ENCODE peak calls at places on chromosome 21, in eight cellular contexts. One of them, this sample, is unnamed.

GRCh38 chr21:22409571-22409970 is 1411.4 kb downstream of the NCAM2 start:
- DNase-seq in EH: no peak
- DNase-seq in psoas muscle: no peak
- DNase-seq in GM20000: no peak
- DNase-seq in effector memory CD8-positive, alpha-beta T cell: no peak
- DNase-seq in Caki2: no peak
- DNase-seq in pulmonary artery endothelial cell: no peak
- DNase-seq in non-pigmented ciliary epithelial cell: no peak
- DNase-seq in this sample: no peak

GRCh38 chr21:43355925-43356289 is 71.0 kb downstream of the SIK1 start:
- DNase-seq in EH: no peak
- DNase-seq in psoas muscle: no peak
- DNase-seq in GM20000: peak
- DNase-seq in effector memory CD8-positive, alpha-beta T cell: no peak
- DNase-seq in Caki2: no peak
- DNase-seq in pulmonary artery endothelial cell: no peak
- DNase-seq in non-pigmented ciliary epithelial cell: no peak
- DNase-seq in this sample: no peak

GRCh38 chr21:43890042-43890441 is 25.0 kb downstream of the AGPAT3 start:
- DNase-seq in EH: no peak
- DNase-seq in psoas muscle: no peak
- DNase-seq in GM20000: no peak
- DNase-seq in effector memory CD8-positive, alpha-beta T cell: no peak
- DNase-seq in Caki2: no peak
- DNase-seq in pulmonary artery endothelial cell: no peak
- DNase-seq in non-pigmented ciliary epithelial cell: no peak
- DNase-seq in this sample: no peak

GRCh38 chr21:30227633-30228404 is 11.9 kb upstream of the CLDN8 start:
- DNase-seq in EH: peak
- DNase-seq in psoas muscle: no peak
- DNase-seq in GM20000: no peak
- DNase-seq in effector memory CD8-positive, alpha-beta T cell: no peak
- DNase-seq in Caki2: peak
- DNase-seq in pulmonary artery endothelial cell: no peak
- DNase-seq in non-pigmented ciliary epithelial cell: peak
- DNase-seq in this sample: peak

GRCh38 chr21:29238967-29239289 is 59.8 kb upstream of the BACH1 start:
- DNase-seq in EH: peak
- DNase-seq in psoas muscle: no peak
- DNase-seq in GM20000: no peak
- DNase-seq in effector memory CD8-positive, alpha-beta T cell: no peak
- DNase-seq in Caki2: no peak
- DNase-seq in pulmonary artery endothelial cell: no peak
- DNase-seq in non-pigmented ciliary epithelial cell: no peak
- DNase-seq in this sample: no peak

GRCh38 chr21:46060596-46061061 is 37.3 kb upstream of the COL6A2 start:
- DNase-seq in EH: peak
- DNase-seq in psoas muscle: peak
- DNase-seq in GM20000: no peak
- DNase-seq in effector memory CD8-positive, alpha-beta T cell: no peak
- DNase-seq in Caki2: peak
- DNase-seq in pulmonary artery endothelial cell: no peak
- DNase-seq in non-pigmented ciliary epithelial cell: peak
- DNase-seq in this sample: peak

GRCh38 chr21:40179167-40179566 is 311.9 kb downstream of the PCP4 start:
- DNase-seq in EH: no peak
- DNase-seq in psoas muscle: no peak
- DNase-seq in GM20000: no peak
- DNase-seq in effector memory CD8-positive, alpha-beta T cell: no peak
- DNase-seq in Caki2: no peak
- DNase-seq in pulmonary artery endothelial cell: no peak
- DNase-seq in non-pigmented ciliary epithelial cell: no peak
- DNase-seq in this sample: peak

GRCh38 chr21:36120304-36120902 is 14.5 kb upstream of the CBR3 start:
- DNase-seq in EH: peak
- DNase-seq in psoas muscle: peak
- DNase-seq in GM20000: no peak
- DNase-seq in effector memory CD8-positive, alpha-beta T cell: no peak
- DNase-seq in Caki2: no peak
- DNase-seq in pulmonary artery endothelial cell: no peak
- DNase-seq in non-pigmented ciliary epithelial cell: no peak
- DNase-seq in this sample: no peak

GRCh38 chr21:43345746-43346409 is 81.1 kb downstream of the SIK1 start:
- DNase-seq in EH: peak
- DNase-seq in psoas muscle: no peak
- DNase-seq in GM20000: no peak
- DNase-seq in effector memory CD8-positive, alpha-beta T cell: no peak
- DNase-seq in Caki2: peak
- DNase-seq in pulmonary artery endothelial cell: no peak
- DNase-seq in non-pigmented ciliary epithelial cell: no peak
- DNase-seq in this sample: no peak

GRCh38 chr21:41970099-41970391 is 16.2 kb upstream of the C2CD2 start:
- DNase-seq in EH: no peak
- DNase-seq in psoas muscle: no peak
- DNase-seq in GM20000: no peak
- DNase-seq in effector memory CD8-positive, alpha-beta T cell: no peak
- DNase-seq in Caki2: no peak
- DNase-seq in pulmonary artery endothelial cell: no peak
- DNase-seq in non-pigmented ciliary epithelial cell: no peak
- DNase-seq in this sample: no peak

GRCh38 chr21:38985423-38986378 is 180.0 kb downstream of the ETS2 start:
- DNase-seq in EH: peak
- DNase-seq in psoas muscle: peak
- DNase-seq in GM20000: peak
- DNase-seq in effector memory CD8-positive, alpha-beta T cell: no peak
- DNase-seq in Caki2: no peak
- DNase-seq in pulmonary artery endothelial cell: no peak
- DNase-seq in non-pigmented ciliary epithelial cell: no peak
- DNase-seq in this sample: peak

GRCh38 chr21:36542312-36543101 is 62.6 kb upstream of the CLDN14 start:
- DNase-seq in EH: no peak
- DNase-seq in psoas muscle: no peak
- DNase-seq in GM20000: peak
- DNase-seq in effector memory CD8-positive, alpha-beta T cell: no peak
- DNase-seq in Caki2: no peak
- DNase-seq in pulmonary artery endothelial cell: no peak
- DNase-seq in non-pigmented ciliary epithelial cell: no peak
- DNase-seq in this sample: no peak

GRCh38 chr21:42843021-42843420 is 36.3 kb downstream of the WDR4 start:
- DNase-seq in EH: no peak
- DNase-seq in psoas muscle: no peak
- DNase-seq in GM20000: no peak
- DNase-seq in effector memory CD8-positive, alpha-beta T cell: no peak
- DNase-seq in Caki2: no peak
- DNase-seq in pulmonary artery endothelial cell: no peak
- DNase-seq in non-pigmented ciliary epithelial cell: no peak
- DNase-seq in this sample: no peak

GRCh38 chr21:31161157-31161556 is 122.9 kb upstream of the KRTAP19-8 start:
- DNase-seq in EH: peak
- DNase-seq in psoas muscle: no peak
- DNase-seq in GM20000: no peak
- DNase-seq in effector memory CD8-positive, alpha-beta T cell: no peak
- DNase-seq in Caki2: peak
- DNase-seq in pulmonary artery endothelial cell: no peak
- DNase-seq in non-pigmented ciliary epithelial cell: no peak
- DNase-seq in this sample: peak

GRCh38 chr21:32549861-32550260 is 35.5 kb downstream of the TCP10L start:
- DNase-seq in EH: no peak
- DNase-seq in psoas muscle: no peak
- DNase-seq in GM20000: no peak
- DNase-seq in effector memory CD8-positive, alpha-beta T cell: no peak
- DNase-seq in Caki2: no peak
- DNase-seq in pulmonary artery endothelial cell: no peak
- DNase-seq in non-pigmented ciliary epithelial cell: no peak
- DNase-seq in this sample: no peak

GRCh38 chr21:28768753-28769152 is 223.9 kb downstream of the LTN1 start:
- DNase-seq in EH: no peak
- DNase-seq in psoas muscle: no peak
- DNase-seq in GM20000: no peak
- DNase-seq in effector memory CD8-positive, alpha-beta T cell: no peak
- DNase-seq in Caki2: no peak
- DNase-seq in pulmonary artery endothelial cell: no peak
- DNase-seq in non-pigmented ciliary epithelial cell: no peak
- DNase-seq in this sample: no peak

GRCh38 chr21:16071082-16071481 is 341.3 kb downstream of the USP25 start:
- DNase-seq in EH: peak
- DNase-seq in psoas muscle: peak
- DNase-seq in GM20000: no peak
- DNase-seq in effector memory CD8-positive, alpha-beta T cell: no peak
- DNase-seq in Caki2: no peak
- DNase-seq in pulmonary artery endothelial cell: no peak
- DNase-seq in non-pigmented ciliary epithelial cell: no peak
- DNase-seq in this sample: peak

GRCh38 chr21:35266546-35266945 is 217.4 kb upstream of the RUNX1 start:
- DNase-seq in EH: peak
- DNase-seq in psoas muscle: no peak
- DNase-seq in GM20000: no peak
- DNase-seq in effector memory CD8-positive, alpha-beta T cell: no peak
- DNase-seq in Caki2: no peak
- DNase-seq in pulmonary artery endothelial cell: no peak
- DNase-seq in non-pigmented ciliary epithelial cell: no peak
- DNase-seq in this sample: no peak

GRCh38 chr21:29382029-29382654 is 83.4 kb downstream of the BACH1 start:
- DNase-seq in EH: peak
- DNase-seq in psoas muscle: no peak
- DNase-seq in GM20000: no peak
- DNase-seq in effector memory CD8-positive, alpha-beta T cell: no peak
- DNase-seq in Caki2: peak
- DNase-seq in pulmonary artery endothelial cell: no peak
- DNase-seq in non-pigmented ciliary epithelial cell: peak
- DNase-seq in this sample: peak

GRCh38 chr21:15431053-15431452 is 298.7 kb upstream of the USP25 start:
- DNase-seq in EH: no peak
- DNase-seq in psoas muscle: no peak
- DNase-seq in GM20000: no peak
- DNase-seq in effector memory CD8-positive, alpha-beta T cell: no peak
- DNase-seq in Caki2: no peak
- DNase-seq in pulmonary artery endothelial cell: no peak
- DNase-seq in non-pigmented ciliary epithelial cell: no peak
- DNase-seq in this sample: no peak

GRCh38 chr21:43352568-43353281 is 74.2 kb downstream of the SIK1 start:
- DNase-seq in EH: peak
- DNase-seq in psoas muscle: no peak
- DNase-seq in GM20000: peak
- DNase-seq in effector memory CD8-positive, alpha-beta T cell: no peak
- DNase-seq in Caki2: peak
- DNase-seq in pulmonary artery endothelial cell: no peak
- DNase-seq in non-pigmented ciliary epithelial cell: no peak
- DNase-seq in this sample: no peak

GRCh38 chr21:44485254-44485793 is 30.0 kb downstream of the LRRC3 start:
- DNase-seq in EH: no peak
- DNase-seq in psoas muscle: no peak
- DNase-seq in GM20000: no peak
- DNase-seq in effector memory CD8-positive, alpha-beta T cell: no peak
- DNase-seq in Caki2: no peak
- DNase-seq in pulmonary artery endothelial cell: no peak
- DNase-seq in non-pigmented ciliary epithelial cell: no peak
- DNase-seq in this sample: no peak

GRCh38 chr21:34274001-34274400 is 89.8 kb upstream of the KCNE2 start:
- DNase-seq in EH: peak
- DNase-seq in psoas muscle: no peak
- DNase-seq in GM20000: no peak
- DNase-seq in effector memory CD8-positive, alpha-beta T cell: no peak
- DNase-seq in Caki2: no peak
- DNase-seq in pulmonary artery endothelial cell: peak
- DNase-seq in non-pigmented ciliary epithelial cell: peak
- DNase-seq in this sample: no peak

GRCh38 chr21:28790335-28790734 is 202.3 kb downstream of the LTN1 start:
- DNase-seq in EH: no peak
- DNase-seq in psoas muscle: no peak
- DNase-seq in GM20000: no peak
- DNase-seq in effector memory CD8-positive, alpha-beta T cell: no peak
- DNase-seq in Caki2: no peak
- DNase-seq in pulmonary artery endothelial cell: no peak
- DNase-seq in non-pigmented ciliary epithelial cell: no peak
- DNase-seq in this sample: no peak

GRCh38 chr21:46161180-46161799 is 5.9 kb upstream of the FTCD start:
- DNase-seq in EH: no peak
- DNase-seq in psoas muscle: peak
- DNase-seq in GM20000: no peak
- DNase-seq in effector memory CD8-positive, alpha-beta T cell: no peak
- DNase-seq in Caki2: no peak
- DNase-seq in pulmonary artery endothelial cell: no peak
- DNase-seq in non-pigmented ciliary epithelial cell: no peak
- DNase-seq in this sample: no peak

GRCh38 chr21:14850394-14850793 is 214.4 kb downstream of the NRIP1 start:
- DNase-seq in EH: peak
- DNase-seq in psoas muscle: no peak
- DNase-seq in GM20000: no peak
- DNase-seq in effector memory CD8-positive, alpha-beta T cell: no peak
- DNase-seq in Caki2: no peak
- DNase-seq in pulmonary artery endothelial cell: no peak
- DNase-seq in non-pigmented ciliary epithelial cell: peak
- DNase-seq in this sample: no peak

GRCh38 chr21:32214654-32215305 is 64.1 kb downstream of the MIS18A start:
- DNase-seq in EH: no peak
- DNase-seq in psoas muscle: no peak
- DNase-seq in GM20000: no peak
- DNase-seq in effector memory CD8-positive, alpha-beta T cell: no peak
- DNase-seq in Caki2: no peak
- DNase-seq in pulmonary artery endothelial cell: no peak
- DNase-seq in non-pigmented ciliary epithelial cell: no peak
- DNase-seq in this sample: no peak

GRCh38 chr21:25927195-25927880 is 192.6 kb downstream of the GABPA start:
- DNase-seq in EH: peak
- DNase-seq in psoas muscle: no peak
- DNase-seq in GM20000: no peak
- DNase-seq in effector memory CD8-positive, alpha-beta T cell: no peak
- DNase-seq in Caki2: no peak
- DNase-seq in pulmonary artery endothelial cell: no peak
- DNase-seq in non-pigmented ciliary epithelial cell: no peak
- DNase-seq in this sample: no peak

GRCh38 chr21:34888569-34889286 is 160.4 kb downstream of the RUNX1 start:
- DNase-seq in EH: peak
- DNase-seq in psoas muscle: peak
- DNase-seq in GM20000: peak
- DNase-seq in effector memory CD8-positive, alpha-beta T cell: peak
- DNase-seq in Caki2: peak
- DNase-seq in pulmonary artery endothelial cell: peak
- DNase-seq in non-pigmented ciliary epithelial cell: peak
- DNase-seq in this sample: peak

GRCh38 chr21:19268634-19269138 is 865.1 kb upstream of the TMPRSS15 start:
- DNase-seq in EH: no peak
- DNase-seq in psoas muscle: no peak
- DNase-seq in GM20000: no peak
- DNase-seq in effector memory CD8-positive, alpha-beta T cell: no peak
- DNase-seq in Caki2: no peak
- DNase-seq in pulmonary artery endothelial cell: no peak
- DNase-seq in non-pigmented ciliary epithelial cell: no peak
- DNase-seq in this sample: no peak

GRCh38 chr21:28159396-28159795 is 833.3 kb downstream of the LTN1 start:
- DNase-seq in EH: no peak
- DNase-seq in psoas muscle: no peak
- DNase-seq in GM20000: no peak
- DNase-seq in effector memory CD8-positive, alpha-beta T cell: no peak
- DNase-seq in Caki2: no peak
- DNase-seq in pulmonary artery endothelial cell: no peak
- DNase-seq in non-pigmented ciliary epithelial cell: no peak
- DNase-seq in this sample: no peak

GRCh38 chr21:27424601-27425000 is 457.7 kb upstream of the ADAMTS5 start:
- DNase-seq in EH: peak
- DNase-seq in psoas muscle: no peak
- DNase-seq in GM20000: no peak
- DNase-seq in effector memory CD8-positive, alpha-beta T cell: no peak
- DNase-seq in Caki2: no peak
- DNase-seq in pulmonary artery endothelial cell: no peak
- DNase-seq in non-pigmented ciliary epithelial cell: no peak
- DNase-seq in this sample: no peak

GRCh38 chr21:41425954-41426655 is at the start of gene MX1:
- DNase-seq in EH: peak
- DNase-seq in psoas muscle: peak
- DNase-seq in GM20000: peak
- DNase-seq in effector memory CD8-positive, alpha-beta T cell: peak
- DNase-seq in Caki2: no peak
- DNase-seq in pulmonary artery endothelial cell: no peak
- DNase-seq in non-pigmented ciliary epithelial cell: no peak
- DNase-seq in this sample: peak

GRCh38 chr21:27464643-27465042 is 497.8 kb upstream of the ADAMTS5 start:
- DNase-seq in EH: no peak
- DNase-seq in psoas muscle: no peak
- DNase-seq in GM20000: no peak
- DNase-seq in effector memory CD8-positive, alpha-beta T cell: no peak
- DNase-seq in Caki2: no peak
- DNase-seq in pulmonary artery endothelial cell: no peak
- DNase-seq in non-pigmented ciliary epithelial cell: no peak
- DNase-seq in this sample: no peak

This sample was measured in astrocyte of the cerebellum.